ENCODE peak calls at places on chromosomes 16 and 17, in six cellular contexts. O, N, M, G, E and A are unnamed samples.

GRCh38 chr17:5516060-5516792 is 29.9 kb downstream of the MIS12 start:
- DNase-seq in M (peak), G (peak), N (no peak), O (no peak), E (peak), A (no peak)

GRCh38 chr17:38749222-38750043 is 1.3 kb upstream of the PCGF2 start:
- DNase-seq in M (peak), N (no peak), O (peak), G (no peak), E (peak), A (no peak)

GRCh38 chr17:55254375-55254774 is 10.4 kb upstream of the HLF start:
- DNase-seq in N (no peak), E (no peak), O (no peak), M (no peak), G (no peak), A (no peak)

GRCh38 chr17:21007646-21008045 is 35.2 kb downstream of the USP22 start:
- DNase-seq in N (no peak), G (no peak), O (no peak), M (no peak), E (no peak), A (no peak)

GRCh38 chr17:56167491-56167890 is 14.2 kb downstream of the ANKFN1 start:
- DNase-seq in G (no peak), O (no peak), E (no peak), M (no peak), N (no peak), A (no peak)

GRCh38 chr17:27523712-27524111 is 67.5 kb downstream of the KSR1 start:
- DNase-seq in E (no peak), N (no peak), O (no peak), G (no peak), M (no peak), A (no peak)

GRCh38 chr17:38786372-38786771 is 13.0 kb downstream of the PIP4K2B start:
- DNase-seq in O (no peak), M (no peak), N (no peak), E (no peak), G (no peak), A (no peak)

GRCh38 chr17:44627513-44627912 is 28.8 kb upstream of the MEIOC start:
- DNase-seq in N (no peak), E (no peak), G (no peak), M (no peak), O (no peak), A (no peak)

GRCh38 chr16:57982345-57982744 is 11.4 kb upstream of the CNGB1 start:
- DNase-seq in E (no peak), G (no peak), N (no peak), O (no peak), M (no peak), A (no peak)

GRCh38 chr17:13540546-13540945 is 61.2 kb downstream of the HS3ST3A1 start:
- DNase-seq in O (no peak), M (no peak), N (no peak), E (no peak), G (no peak), A (no peak)

GRCh38 chr17:40462343-40463121 is 19.3 kb downstream of the IGFBP4 start:
- DNase-seq in N (no peak), M (no peak), E (no peak), O (no peak), G (no peak), A (no peak)

GRCh38 chr17:17300624-17301568 is 2.3 kb upstream of the NT5M start:
- DNase-seq in G (no peak), O (peak), M (peak), N (peak), E (peak), A (peak)

GRCh38 chr17:51013322-51013721 is 107.3 kb downstream of the SPAG9 start:
- DNase-seq in O (no peak), N (no peak), G (no peak), E (no peak), M (no peak), A (no peak)

GRCh38 chr17:78242024-78242742 is 10.8 kb downstream of the TMEM235 start:
- DNase-seq in N (peak), E (no peak), O (no peak), M (peak), G (no peak), A (no peak)

GRCh38 chr17:2926019-2926650 is 129.9 kb downstream of the RAP1GAP2 start:
- DNase-seq in G (no peak), M (peak), N (peak), O (no peak), E (no peak), A (no peak)

GRCh38 chr17:38320482-38320881 is 23.3 kb downstream of the GPR179 start:
- DNase-seq in N (no peak), G (no peak), O (no peak), M (no peak), E (no peak), A (peak)

GRCh38 chr17:65564793-65565192 is 3.3 kb upstream of the AXIN2 start:
- DNase-seq in M (peak), E (peak), N (no peak), G (no peak), O (no peak), A (no peak)

GRCh38 chr16:6099102-6099501 is 1001.5 kb upstream of the EEF2KMT start:
- DNase-seq in O (no peak), E (no peak), N (no peak), G (no peak), M (no peak), A (no peak)

GRCh38 chr16:85412911-85413520 is 200.1 kb upstream of the GSE1 start:
- DNase-seq in E (no peak), M (no peak), G (no peak), O (peak), N (no peak), A (peak)

GRCh38 chr17:17362531-17362930 is 59.4 kb downstream of the NT5M start:
- DNase-seq in O (peak), G (no peak), N (no peak), M (no peak), E (no peak), A (peak)

GRCh38 chr16:65012357-65012756 is 109.5 kb downstream of the CDH11 start:
- DNase-seq in M (peak), G (peak), N (no peak), E (no peak), O (no peak), A (no peak)

GRCh38 chr17:67460097-67460496 is 83.0 kb downstream of the PITPNC1 start:
- DNase-seq in M (no peak), N (no peak), G (no peak), O (no peak), E (no peak), A (no peak)

GRCh38 chr16:69083306-69083941 is 22.0 kb upstream of the HAS3 start:
- DNase-seq in O (no peak), N (no peak), E (no peak), G (no peak), M (no peak), A (no peak)

GRCh38 chr17:30413109-30413508 is 34.4 kb downstream of the CPD start:
- DNase-seq in E (no peak), O (no peak), M (peak), N (no peak), G (no peak), A (no peak)

GRCh38 chr16:3458852-3459361 is 15.4 kb downstream of the NAA60 start:
- DNase-seq in E (no peak), M (peak), O (no peak), N (no peak), G (no peak), A (no peak)

GRCh38 chr17:1462164-1463112 is 6.4 kb upstream of the CRK start:
- DNase-seq in G (no peak), N (peak), M (no peak), E (peak), O (no peak), A (no peak)

DNA sequence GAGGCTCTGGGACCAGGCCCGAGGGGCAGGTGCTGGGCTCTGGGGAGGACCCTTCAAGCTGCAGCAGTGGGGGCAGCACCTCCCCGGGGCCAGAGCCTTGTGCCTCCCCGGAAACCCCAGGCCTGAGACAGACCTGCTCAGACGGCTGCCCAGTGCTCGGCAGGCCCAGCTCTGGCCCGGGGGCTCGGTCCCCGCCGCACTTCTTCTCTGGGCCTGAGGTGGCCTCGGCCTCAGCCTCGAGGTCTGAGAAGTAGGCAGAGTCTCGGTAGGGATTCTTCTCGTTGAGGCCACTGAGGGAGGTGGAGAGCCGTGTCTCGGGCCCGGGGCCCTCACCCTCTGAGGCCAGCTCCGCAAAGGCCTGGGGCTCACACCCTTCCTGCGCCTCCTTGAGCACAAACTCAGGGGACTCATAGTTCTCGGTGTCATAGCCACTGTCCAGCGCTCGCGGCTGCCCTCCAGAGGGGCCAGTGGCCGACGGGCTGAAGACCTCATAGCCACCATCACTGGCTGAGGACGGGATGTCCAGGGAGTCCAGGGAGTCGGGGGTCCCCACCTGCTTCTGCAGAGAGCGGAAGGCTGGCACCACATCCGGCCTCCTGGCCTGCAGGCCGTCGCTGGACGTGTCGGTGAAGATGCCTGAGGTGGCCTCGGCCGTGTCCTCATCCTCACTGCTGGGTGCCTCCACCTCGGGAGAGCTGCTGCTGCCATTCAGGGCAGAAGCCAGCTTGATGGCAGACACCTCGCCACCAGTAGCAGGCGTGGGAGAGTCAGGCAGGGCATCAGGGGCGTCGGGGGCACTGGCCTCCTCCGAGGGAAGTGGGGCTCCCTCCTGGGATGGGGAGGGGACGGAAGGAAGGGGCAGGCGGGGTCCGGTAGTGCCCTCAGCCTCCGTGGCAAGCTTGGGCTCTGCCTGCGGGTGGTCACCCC is 44.3 kb upstream of the PVALEF start:
- DNase-seq in G (no peak), E (no peak), N (no peak), O (no peak), M (no peak), A (no peak)
- TF ChIP-seq CTCF in G (no peak), E (no peak), N (no peak), O (no peak), M (no peak), A (no peak)

GRCh38 chr16:50636865-50637374 is 44.2 kb downstream of the SNX20 start:
- DNase-seq in N (no peak), G (no peak), E (no peak), M (no peak), O (no peak), A (no peak)

GRCh38 chr16:50634090-50634489 is 47.0 kb downstream of the SNX20 start:
- DNase-seq in G (no peak), E (no peak), O (no peak), N (no peak), M (no peak), A (no peak)

GRCh38 chr16:50635505-50636392 is 45.4 kb downstream of the SNX20 start:
- DNase-seq in E (no peak), G (no peak), O (no peak), N (peak), M (no peak), A (no peak)

GRCh38 chr16:50632927-50633800 is 47.9 kb downstream of the SNX20 start:
- DNase-seq in N (no peak), M (no peak), E (no peak), O (no peak), G (no peak), A (no peak)

DNA sequence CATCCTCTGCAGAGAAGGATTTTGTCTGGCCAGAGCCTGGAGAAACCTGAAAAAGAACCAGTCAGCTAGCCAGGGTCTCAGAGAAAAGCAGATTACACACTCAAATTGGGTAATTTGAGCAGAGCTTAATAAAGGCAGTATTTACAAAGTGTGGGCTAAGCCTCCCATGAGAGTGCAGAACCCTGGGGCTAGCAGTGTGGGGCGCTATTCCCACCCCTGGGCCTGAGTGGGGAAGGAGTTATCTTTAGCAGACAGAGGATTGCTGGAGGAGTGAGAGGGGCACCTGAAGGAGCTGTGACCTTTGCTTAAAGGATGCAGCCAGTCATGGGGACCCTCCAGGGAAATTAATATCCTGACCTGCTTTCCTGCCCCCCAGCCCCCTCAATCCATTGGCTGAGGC is 46.2 kb downstream of the SNX20 start:
- DNase-seq in N (no peak), G (no peak), M (no peak), O (no peak), E (no peak), A (no peak)
- TF ChIP-seq CTCF in N (peak), G (no peak), M (no peak), O (no peak), E (no peak), A (no peak)

GRCh38 chr16:30922420-30922959 is 882 bp upstream of the FBXL19 start:
- DNase-seq in N (peak), M (peak), E (peak), O (peak), G (peak), A (peak)
- TF ChIP-seq CTCF in N (no peak), M (no peak), E (no peak), O (no peak), G (no peak), A (no peak)

DNA sequence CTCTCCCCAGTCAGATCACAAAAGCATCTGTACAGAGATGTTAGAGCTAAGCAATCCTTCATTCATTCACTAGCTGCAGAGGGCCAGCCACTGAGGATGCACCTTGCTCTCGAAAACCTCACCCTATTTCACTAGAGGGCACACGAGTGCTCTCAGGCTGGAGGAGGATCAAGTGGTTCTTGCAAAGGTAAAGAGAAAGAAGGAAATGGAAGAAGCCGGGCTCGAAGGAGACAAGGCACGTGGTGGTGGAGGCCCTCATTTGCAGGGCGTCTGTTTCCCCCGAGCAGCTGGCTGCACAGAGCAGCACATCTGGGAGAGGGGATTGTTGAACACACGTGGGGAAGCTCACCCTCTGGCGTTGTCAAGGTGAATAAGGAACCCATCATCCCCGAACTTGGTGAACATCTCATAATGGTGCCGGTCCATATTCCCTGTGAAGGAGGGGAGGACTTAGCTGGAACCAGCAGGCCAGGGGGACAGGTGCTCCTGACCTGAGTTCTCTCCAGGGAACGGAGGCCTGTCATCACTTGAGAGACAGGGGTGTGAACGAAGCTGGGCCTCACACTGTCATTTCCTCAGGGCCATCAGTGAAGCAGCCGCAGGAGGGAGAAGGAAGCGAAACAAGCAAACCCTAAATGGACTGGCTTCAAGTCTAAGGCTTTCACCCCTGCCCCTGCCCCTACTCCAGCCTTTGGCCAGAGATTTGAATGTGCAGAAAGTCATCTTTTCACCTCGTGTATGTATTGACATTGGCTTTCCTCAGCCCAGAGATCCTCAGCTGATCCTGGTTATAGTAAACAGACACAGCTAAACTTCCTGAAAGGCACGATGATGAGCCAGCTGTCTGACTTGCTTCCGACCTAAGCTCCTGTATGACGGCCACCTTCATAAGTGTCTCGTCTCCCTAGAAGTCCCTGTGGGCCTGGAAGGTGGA is 27.6 kb downstream of the PRKAR1A start:
- DNase-seq in N (peak), G (no peak), E (peak), M (no peak), O (no peak), A (no peak)
- TF ChIP-seq CTCF in N (peak), G (peak), E (peak), M (no peak), O (peak), A (no peak)